ENCODE peak calls at places on chromosomes 7 and 10, in five cellular contexts. A is BE2C, V is AG10803, M is mucosa of descending colon, Z is psoas muscle. N is an unnamed sample.

GRCh38 chr7:74164985-74165456 is 9.1 kb upstream of the EIF4H start:
- DNase-seq in A (no peak), V (no peak), M (peak; percentile 48), Z (no peak), N (no peak)

GRCh38 chr10:110006358-110007170 is 1.2 kb upstream of the ADD3 start:
- DNase-seq in A (peak; percentile 51), V (peak; percentile 80), M (no peak), Z (peak; percentile 78), N (no peak)

GRCh38 chr10:5563237-5563961 is 38.6 kb downstream of the CALML3 start:
- DNase-seq in A (no peak), V (peak; percentile 48), M (no peak), Z (peak; percentile 39), N (peak; percentile 87)

GRCh38 chr10:113475381-113475807 is 77.5 kb upstream of the HABP2 start:
- DNase-seq in A (no peak), V (peak; percentile 100), M (no peak), Z (no peak), N (no peak)

GRCh38 chr7:2522780-2523433 is 3.3 kb downstream of the LFNG start:
- DNase-seq in A (peak; percentile 65), V (peak; percentile 35), M (peak; percentile 77), Z (no peak), N (no peak)

GRCh38 chr7:106757846-106758245 is 96.9 kb upstream of the CCDC71L start:
- DNase-seq in A (peak; percentile 46), V (peak; percentile 82), M (peak; percentile 41), Z (peak; percentile 57), N (no peak)

GRCh38 chr10:129912161-129912917 is 51.7 kb downstream of the EBF3 start:
- DNase-seq in A (peak; percentile 38), V (peak; percentile 69), M (no peak), Z (no peak), N (no peak)

GRCh38 chr10:24453404-24453830 is 244.5 kb downstream of the KIAA1217 start:
- DNase-seq in A (no peak), V (peak; percentile 87), M (no peak), Z (no peak), N (no peak)

GRCh38 chr10:91197044-91197651 is 23.3 kb upstream of the PCGF5 start:
- DNase-seq in A (no peak), V (no peak), M (no peak), Z (no peak), N (no peak)

GRCh38 chr7:41979834-41980307 is 257.1 kb downstream of the GLI3 start:
- DNase-seq in A (no peak), V (peak; percentile 74), M (peak; percentile 37), Z (no peak), N (no peak)

GRCh38 chr10:129992356-129992755 is 28.3 kb upstream of the EBF3 start:
- DNase-seq in A (no peak), V (no peak), M (no peak), Z (no peak), N (no peak)

GRCh38 chr7:140059288-140060242 is 3.2 kb downstream of the PARP12 start:
- DNase-seq in A (peak; percentile 82), V (peak; percentile 71), M (peak; percentile 95), Z (no peak), N (no peak)

GRCh38 chr10:76779163-76779820 is 858.3 kb downstream of the KCNMA1 start:
- DNase-seq in A (no peak), V (peak; percentile 55), M (no peak), Z (no peak), N (no peak)

GRCh38 chr7:68911754-68912153 is 686.5 kb upstream of the AUTS2 start:
- DNase-seq in A (no peak), V (no peak), M (no peak), Z (no peak), N (no peak)

GRCh38 chr7:92200791-92201190 is 21.8 kb upstream of the LRRD1 start:
- DNase-seq in A (no peak), V (no peak), M (no peak), Z (no peak), N (no peak)
- TF ChIP-seq CTCF in A (no peak), V (no peak), M (no peak), Z (no peak), N (no peak)

GRCh38 chr10:104546756-104547155 is 94.3 kb upstream of the SORCS3 start:
- DNase-seq in A (no peak), V (no peak), M (no peak), Z (no peak), N (no peak)
- TF ChIP-seq CTCF in A (no peak), V (no peak), M (no peak), Z (no peak), N (no peak)

DNA sequence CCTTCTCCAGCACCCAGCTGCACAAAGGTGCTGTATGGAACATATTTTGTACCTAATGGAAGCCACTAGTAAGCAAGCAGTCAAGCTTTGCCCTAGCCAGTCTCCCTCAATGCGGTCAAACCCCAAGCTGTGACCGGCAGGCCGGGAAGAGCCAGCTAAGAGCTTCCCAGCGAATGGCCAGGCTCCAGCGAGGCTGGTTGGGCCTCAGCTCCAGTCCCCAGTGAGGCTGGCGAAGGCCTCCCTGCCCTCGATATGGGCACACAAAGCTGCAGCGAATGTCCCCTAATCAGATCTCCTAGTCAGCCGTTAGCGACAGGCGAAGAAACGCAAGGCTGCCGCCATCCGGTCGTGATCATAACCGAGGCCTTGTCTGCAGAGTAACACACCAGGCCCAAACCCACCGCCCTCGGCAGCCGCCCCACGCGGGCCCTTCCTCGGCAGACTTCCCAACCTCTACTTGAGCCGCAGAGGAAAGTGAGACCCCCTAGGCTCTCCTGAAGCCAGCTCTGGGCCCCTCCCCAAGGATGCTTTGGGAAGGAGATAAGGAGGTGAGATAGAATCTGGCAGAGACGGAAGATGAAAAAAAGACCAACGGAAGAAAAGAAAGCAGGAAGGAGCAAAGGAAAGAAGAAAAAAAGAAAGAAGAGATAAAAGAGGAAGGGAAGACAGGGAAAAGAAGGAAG is 3.1 kb upstream of the HOXA9 start:
- DNase-seq in A (no peak), V (peak; percentile 73), M (peak; percentile 81), Z (peak; percentile 88), N (peak; percentile 68)
- TF ChIP-seq CTCF in A (no peak), V (peak; percentile 27), M (no peak), Z (no peak), N (no peak)

GRCh38 chr7:26078437-26079362 is 73.3 kb upstream of the NFE2L3 start:
- DNase-seq in A (peak; percentile 75), V (peak; percentile 3), M (peak; percentile 83), Z (peak; percentile 66), N (no peak)
- TF ChIP-seq CTCF in A (peak; percentile 55), V (peak; percentile 33), M (no peak), Z (peak; percentile 12), N (peak; percentile 60)

GRCh38 chr7:156827587-156828203 is 65.3 kb downstream of the LMBR1 start:
- DNase-seq in A (no peak), V (peak; percentile 36), M (no peak), Z (no peak), N (no peak)
- TF ChIP-seq CTCF in A (peak; percentile 71), V (peak; percentile 75), M (no peak), Z (peak; percentile 50), N (peak; percentile 82)

GRCh38 chr7:103074519-103075336 is at the start of the genes ARMC10 and FBXL13:
- DNase-seq in A (peak; percentile 92), V (peak; percentile 87), M (peak; percentile 92), Z (peak; percentile 95), N (peak; percentile 94)
- TF ChIP-seq CTCF in A (peak; percentile 10), V (peak; percentile 5), M (peak; percentile 28), Z (peak; percentile 17), N (peak; percentile 58)

GRCh38 chr10:23315966-23316365 is 28.6 kb downstream of the C10orf67 start:
- DNase-seq in A (no peak), V (no peak), M (no peak), Z (no peak), N (no peak)

GRCh38 chr10:23316406-23316805 is 28.2 kb downstream of the C10orf67 start:
- DNase-seq in A (no peak), V (no peak), M (no peak), Z (no peak), N (no peak)

GRCh38 chr10:23310443-23310842 is 34.2 kb downstream of the C10orf67 start:
- DNase-seq in A (no peak), V (peak; percentile 60), M (no peak), Z (no peak), N (no peak)

GRCh38 chr10:23319835-23320234 is 24.8 kb downstream of the C10orf67 start:
- DNase-seq in A (no peak), V (no peak), M (no peak), Z (no peak), N (no peak)

DNA sequence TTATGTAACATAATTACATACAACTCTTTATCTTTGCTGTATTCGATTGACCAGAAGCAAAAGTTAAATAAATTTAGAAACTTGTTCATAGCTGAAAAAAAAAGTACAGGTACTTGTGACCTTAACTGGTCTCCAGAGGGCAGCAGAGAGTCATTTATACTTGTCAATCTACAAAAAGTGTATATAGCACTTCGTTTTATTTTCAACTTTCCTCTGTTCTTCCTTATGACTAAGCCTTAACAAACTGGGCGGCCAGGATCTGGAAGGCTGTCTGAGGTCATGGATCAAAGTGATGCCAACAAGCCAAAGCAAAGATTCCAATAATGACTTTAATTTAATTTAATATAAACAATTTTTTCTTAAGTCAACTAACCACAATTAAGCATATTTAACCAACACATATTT is 29.8 kb downstream of the C10orf67 start:
- DNase-seq in A (peak; percentile 60), V (peak; percentile 80), M (peak; percentile 90), Z (no peak), N (no peak)
- TF ChIP-seq CTCF in A (peak; percentile 63), V (peak; percentile 81), M (peak; percentile 52), Z (peak; percentile 81), N (peak; percentile 97)

N was measured in chondrocyte.